ENCODE peak calls at places on chromosomes 4 and X, in four cellular contexts. S is hepatocyte, H is cardiac muscle cell, D is OCI-LY7. A is an unnamed sample.

GRCh38 chr4:15018389-15018788 is 16.1 kb downstream of the CPEB2 start:
- DNase-seq in D (no peak), S (no peak), H (no peak), A (no peak)

GRCh38 chr4:183798921-183799307 is 106.2 kb upstream of the STOX2 start:
- DNase-seq in H (no peak), D (no peak), S (peak), A (peak)

GRCh38 chr4:142044271-142044670 is 407.9 kb downstream of the IL15 start:
- DNase-seq in H (no peak), D (no peak), S (no peak), A (no peak)

GRCh38 chr4:87864321-87864720 is 31.6 kb downstream of the MEPE start:
- DNase-seq in H (no peak), D (no peak), S (no peak), A (no peak)

GRCh38 chr4:92270908-92271307 is 32.9 kb upstream of the GRID2 start:
- DNase-seq in H (peak), D (no peak), S (no peak), A (no peak)

GRCh38 chr4:3687538-3687937 is 78.6 kb upstream of the ADRA2C start:
- DNase-seq in D (no peak), H (no peak), S (no peak), A (no peak)

GRCh38 chrX:44344194-44344593 is 722 bp upstream of the EFHC2 start:
- DNase-seq in H (no peak), D (no peak), S (no peak), A (peak)

GRCh38 chr4:40241936-40242590 is 45.2 kb downstream of the RHOH start:
- DNase-seq in S (no peak), D (no peak), H (no peak), A (no peak)

GRCh38 chr4:7206856-7207567 is 14.7 kb downstream of the SORCS2 start:
- DNase-seq in S (peak), H (peak), D (no peak), A (no peak)

GRCh38 chr4:109588176-109588575 is 28.1 kb downstream of the MCUB start:
- DNase-seq in S (no peak), D (no peak), H (no peak), A (no peak)

GRCh38 chrX:134443020-134443419 is 16.9 kb upstream of the HPRT1 start:
- DNase-seq in D (peak), S (no peak), H (no peak), A (no peak)

GRCh38 chr4:167717495-167717894 is 374.8 kb upstream of the ANXA10 start:
- DNase-seq in D (no peak), H (no peak), S (no peak), A (no peak)

GRCh38 chrX:20388594-20388993 is 121.9 kb upstream of the RPS6KA3 start:
- DNase-seq in S (no peak), D (no peak), H (no peak), A (no peak)

GRCh38 chr4:138242076-138242829 is at the start of gene SLC7A11:
- DNase-seq in S (peak), H (peak), D (peak), A (peak)

GRCh38 chr4:70721747-70722146 is at the start of gene RUFY3:
- DNase-seq in S (peak), D (no peak), H (no peak), A (no peak)

GRCh38 chr4:88275516-88275915 is 8.8 kb downstream of the PPM1K start:
- DNase-seq in H (no peak), D (peak), S (no peak), A (peak)

GRCh38 chr4:166309286-166309685 is 436.2 kb downstream of the TLL1 start:
- DNase-seq in S (no peak), H (no peak), D (no peak), A (no peak)

GRCh38 chr4:159283697-159284492 is 181.0 kb downstream of the RAPGEF2 start:
- DNase-seq in S (no peak), H (no peak), D (no peak), A (no peak)
- H3K4me3 ChIP-seq in S (no peak), H (no peak), D (no peak), A (no peak)

GRCh38 chrX:133415276-133416105 is at the start of gene GPC4:
- DNase-seq in H (peak), S (peak), D (no peak), A (no peak)
- TF ChIP-seq CTCF in H (no peak), S (no peak), D (no peak), A (no peak)

DNA sequence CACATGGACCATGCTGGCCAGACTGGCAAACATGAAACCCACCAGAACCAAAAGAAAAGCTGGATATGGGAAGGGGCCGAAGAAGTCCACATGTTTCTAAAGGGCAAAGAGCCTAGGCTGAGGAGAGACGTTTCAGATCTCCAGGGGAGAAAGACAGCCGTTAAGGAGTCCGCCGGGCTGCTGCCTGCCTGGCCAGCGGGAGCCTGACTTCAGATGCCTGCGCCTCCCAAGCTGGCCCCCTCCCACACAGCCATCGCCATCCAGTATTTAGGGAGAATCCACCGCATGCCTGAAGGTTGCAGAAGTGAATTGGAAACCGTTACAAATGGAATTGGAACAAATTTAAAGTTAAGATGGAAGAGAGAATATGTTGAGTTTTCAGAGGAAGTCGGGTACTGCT is 2.9 kb downstream of the TBL1X start:
- DNase-seq in D (no peak), H (peak), S (no peak), A (no peak)
- H3K4me3 ChIP-seq in D (no peak), H (no peak), S (no peak), A (no peak)

GRCh38 chrX:35101901-35102300 is 159.3 kb downstream of the FAM47B start:
- DNase-seq in D (no peak), H (no peak), S (no peak), A (no peak)
- TF ChIP-seq CTCF in D (no peak), H (no peak), S (no peak), A (no peak)

GRCh38 chr4:38665846-38666490 is 2.0 kb downstream of the KLF3 start:
- DNase-seq in S (no peak), H (no peak), D (no peak), A (no peak)
- H3K4me3 ChIP-seq in S (peak), H (peak), D (no peak), A (peak)

GRCh38 chrX:31500920-31501319 is 429.1 kb upstream of the FTHL17 start:
- DNase-seq in D (no peak), H (no peak), S (no peak), A (peak)
- TF ChIP-seq CTCF in D (no peak), H (no peak), S (no peak), A (no peak)

GRCh38 chrX:71911731-71912050 is 1.0 kb downstream of the NHSL2 start:
- DNase-seq in S (peak), D (no peak), H (peak), A (no peak)

GRCh38 chrX:71910526-71911022 is at the start of gene NHSL2:
- DNase-seq in H (peak), S (peak), D (no peak), A (no peak)

GRCh38 chrX:71909956-71910355 is 689 bp upstream of the NHSL2 start:
- DNase-seq in S (peak), D (no peak), H (peak), A (no peak)

GRCh38 chrX:71912156-71912555 is 1.5 kb downstream of the NHSL2 start:
- DNase-seq in H (peak), S (no peak), D (no peak), A (no peak)

GRCh38 chrX:71911023-71911730 is 532 bp downstream of the NHSL2 start:
- DNase-seq in H (peak), D (no peak), S (peak), A (peak)
- H3K4me3 ChIP-seq in H (peak), D (no peak), S (peak), A (no peak)